ENCODE peak calls at places on chromosome 6, in eight cellular contexts. L is HCT116, F is AG04450, Q is PC-9, X is right cardiac atrium, J is transverse colon, T is GM23248, A is uterus. H is an unnamed sample.

GRCh38 chr6:169140986-169141495 is 112.6 kb downstream of the THBS2 start:
- DNase-seq in Q (no peak), J (no peak), F (no peak), A (no peak), T (no peak), L (no peak), X (no peak), H (no peak)

GRCh38 chr6:151757506-151757955 is 50.0 kb upstream of the ESR1 start:
- DNase-seq in J (peak), T (no peak), Q (no peak), L (no peak), A (no peak), X (no peak), F (no peak), H (no peak)

GRCh38 chr6:25377672-25378071 is 98.5 kb downstream of the CARMIL1 start:
- DNase-seq in X (no peak), L (no peak), Q (no peak), T (no peak), F (no peak), J (no peak), A (no peak), H (no peak)

GRCh38 chr6:17712573-17712972 is 5.8 kb upstream of the NUP153 start:
- DNase-seq in J (no peak), X (no peak), T (no peak), A (no peak), Q (no peak), F (peak), L (no peak), H (no peak)

GRCh38 chr6:1819007-1819406 is 209.3 kb downstream of the FOXC1 start:
- DNase-seq in Q (no peak), J (no peak), F (no peak), X (no peak), A (no peak), L (no peak), T (peak), H (peak)

GRCh38 chr6:45741437-45742166 is 274.1 kb downstream of the CLIC5 start:
- DNase-seq in L (no peak), J (peak), X (no peak), Q (no peak), T (peak), A (no peak), F (peak), H (no peak)

GRCh38 chr6:139515511-139515910 is 141.1 kb upstream of the CITED2 start:
- DNase-seq in T (no peak), F (no peak), A (no peak), X (no peak), J (no peak), L (no peak), Q (no peak), H (no peak)

GRCh38 chr6:56851104-56851503 is 103.8 kb upstream of the BEND6 start:
- DNase-seq in F (no peak), J (no peak), Q (peak), L (no peak), A (no peak), T (peak), X (no peak), H (no peak)

GRCh38 chr6:148551226-148551625 is 195.6 kb upstream of the UST start:
- DNase-seq in L (no peak), F (no peak), Q (no peak), A (no peak), X (no peak), T (no peak), J (no peak), H (no peak)

GRCh38 chr6:150966786-150967185 is 101.3 kb downstream of the MTHFD1L start:
- DNase-seq in F (no peak), L (no peak), J (peak), X (peak), A (no peak), T (no peak), Q (no peak), H (no peak)

GRCh38 chr6:35080821-35081425 is 60.2 kb downstream of the TCP11 start:
- DNase-seq in X (peak), A (peak), T (no peak), Q (no peak), J (peak), F (no peak), L (no peak), H (no peak)

GRCh38 chr6:92196320-92196719 is 1223.0 kb downstream of the EPHA7 start:
- DNase-seq in A (no peak), Q (no peak), L (no peak), X (no peak), F (no peak), T (no peak), J (no peak), H (no peak)

GRCh38 chr6:33958208-33958862 is 154.5 kb upstream of the MLN start:
- DNase-seq in L (no peak), J (no peak), F (no peak), Q (no peak), T (peak), X (no peak), A (no peak), H (no peak)

GRCh38 chr6:161409353-161409752 is 135.5 kb upstream of the AGPAT4 start:
- DNase-seq in Q (no peak), J (no peak), T (no peak), F (no peak), L (no peak), X (no peak), A (no peak), H (no peak)

GRCh38 chr6:126039284-126039683 is 52.9 kb downstream of the TRMT11 start:
- DNase-seq in A (no peak), T (peak), J (no peak), X (no peak), Q (no peak), L (no peak), F (no peak), H (peak)

GRCh38 chr6:35231563-35231962 is 17.8 kb downstream of the SCUBE3 start:
- DNase-seq in J (no peak), Q (no peak), A (no peak), F (no peak), L (no peak), T (no peak), X (no peak), H (no peak)

GRCh38 chr6:134253681-134254080 is 64.2 kb downstream of the SGK1 start:
- DNase-seq in A (no peak), T (peak), X (no peak), J (no peak), F (no peak), L (no peak), Q (no peak), H (no peak)

GRCh38 chr6:134714679-134715078 is 235.2 kb downstream of the ALDH8A1 start:
- DNase-seq in F (no peak), J (no peak), L (no peak), A (no peak), Q (no peak), T (peak), X (peak), H (peak)

GRCh38 chr6:17768388-17768787 is 61.7 kb upstream of the NUP153 start:
- DNase-seq in F (no peak), A (no peak), L (no peak), T (peak), J (no peak), Q (no peak), X (no peak), H (peak)

GRCh38 chr6:131685266-131685780 is 15.9 kb downstream of the OR2A4 start:
- DNase-seq in F (no peak), L (no peak), J (no peak), T (no peak), A (no peak), X (no peak), Q (no peak), H (no peak)

GRCh38 chr6:17268114-17268513 is 13.0 kb upstream of the RBM24 start:
- DNase-seq in F (no peak), J (no peak), L (no peak), T (peak), X (no peak), A (no peak), Q (no peak), H (no peak)

GRCh38 chr6:150238294-150238693 is 95.5 kb downstream of the PPP1R14C start:
- DNase-seq in A (no peak), T (peak), X (peak), L (no peak), Q (no peak), F (no peak), J (no peak), H (no peak)

GRCh38 chr6:88358846-88359245 is 192.7 kb upstream of the CNR1 start:
- DNase-seq in J (no peak), X (no peak), F (no peak), L (no peak), A (no peak), Q (no peak), T (peak), H (peak)

GRCh38 chr6:49676671-49677281 is 36.6 kb downstream of the CRISP2 start:
- DNase-seq in F (no peak), X (no peak), A (no peak), J (no peak), L (no peak), Q (peak), T (peak), H (peak)

GRCh38 chr6:24949020-24949569 is 13.3 kb upstream of the RIPOR2 start:
- DNase-seq in L (no peak), Q (no peak), T (no peak), F (no peak), A (no peak), J (peak), X (no peak), H (no peak)

GRCh38 chr6:139029470-139030210 is 1.1 kb downstream of the ABRACL start:
- DNase-seq in F (peak), J (peak), T (peak), L (no peak), A (peak), Q (no peak), X (peak), H (no peak)

GRCh38 chr6:33455051-33455450 is 675 bp downstream of the ZBTB9 start:
- DNase-seq in F (no peak), T (peak), L (no peak), J (no peak), A (no peak), Q (no peak), X (no peak), H (no peak)

GRCh38 chr6:26284537-26285142 is 80.4 kb upstream of the BTN3A2 start:
- DNase-seq in A (peak), X (peak), L (no peak), F (no peak), J (peak), T (peak), Q (peak), H (peak)

GRCh38 chr6:15430947-15431405 is 185.1 kb downstream of the JARID2 start:
- DNase-seq in L (no peak), A (no peak), F (no peak), Q (no peak), T (peak), J (no peak), X (no peak), H (no peak)

GRCh38 chr6:15430181-15430580 is 184.3 kb downstream of the JARID2 start:
- DNase-seq in A (no peak), F (no peak), J (no peak), T (peak), L (no peak), Q (no peak), X (no peak), H (no peak)

GRCh38 chr6:15433517-15433874 is 187.6 kb downstream of the JARID2 start:
- DNase-seq in Q (no peak), X (no peak), F (no peak), A (no peak), T (no peak), J (no peak), L (no peak), H (no peak)

GRCh38 chr6:15434263-15434662 is 188.4 kb downstream of the JARID2 start:
- DNase-seq in F (no peak), A (no peak), X (no peak), L (no peak), Q (peak), J (no peak), T (no peak), H (no peak)

DNA sequence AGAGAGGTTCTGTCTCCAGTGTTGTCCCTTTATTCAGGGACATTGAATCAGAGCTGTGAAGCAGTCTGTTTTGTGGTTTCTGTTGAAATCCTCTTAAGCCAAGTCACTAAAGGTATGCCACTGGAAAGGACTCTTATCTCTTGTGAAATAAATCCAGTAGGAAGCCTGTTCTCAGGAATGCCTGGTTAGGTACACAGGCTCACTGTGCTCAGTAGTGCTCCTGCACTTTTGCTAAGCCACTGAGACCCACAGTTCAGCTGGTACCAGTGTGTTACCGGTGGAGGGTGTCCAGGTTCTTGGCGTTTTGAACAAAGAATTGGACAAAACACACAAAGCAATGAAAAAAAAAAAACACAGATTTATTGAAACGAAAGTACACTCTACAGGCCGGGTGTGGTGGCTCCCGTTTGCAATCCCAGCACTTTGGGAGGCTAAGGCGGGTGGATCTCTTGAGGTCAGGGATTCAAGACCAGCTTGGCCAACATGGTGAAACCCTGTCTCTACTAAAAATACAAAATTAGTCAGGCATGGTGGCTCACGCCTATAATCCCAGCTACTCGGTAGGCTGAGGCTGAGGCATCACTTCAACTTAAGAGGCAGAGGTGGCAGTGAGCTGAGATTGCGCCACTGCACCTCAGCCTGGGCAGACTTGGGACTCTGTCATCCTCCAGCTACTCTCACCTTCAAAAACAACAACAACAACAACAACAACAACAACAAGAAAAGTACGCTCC is 186.1 kb downstream of the JARID2 start:
- DNase-seq in F (no peak), L (no peak), X (no peak), Q (peak), J (no peak), T (peak), A (no peak), H (peak)
- H3K4me3 ChIP-seq in F (no peak), L (no peak), X (no peak), Q (peak), J (no peak), T (peak), A (no peak), H (no peak)

GRCh38 chr6:167533851-167534250 is 209.0 kb downstream of the TTLL2 start:
- DNase-seq in Q (no peak), T (no peak), A (no peak), F (no peak), J (no peak), X (no peak), L (no peak), H (no peak)
- H3K4me3 ChIP-seq in Q (no peak), T (no peak), A (no peak), F (no peak), J (no peak), X (no peak), L (no peak), H (no peak)

GRCh38 chr6:43060755-43061633 is 1.6 kb downstream of the KLC4 start:
- DNase-seq in Q (no peak), X (no peak), J (no peak), F (no peak), L (no peak), T (no peak), A (no peak), H (no peak)

GRCh38 chr6:43055966-43056365 is 2.3 kb upstream of the CUL7 start:
- DNase-seq in J (no peak), L (no peak), T (no peak), A (no peak), Q (no peak), X (no peak), F (no peak), H (no peak)

GRCh38 chr6:43059168-43060033 is at the start of the genes KLC4 and MRPL2:
- DNase-seq in Q (peak), J (peak), L (peak), T (peak), X (peak), A (peak), F (peak), H (peak)

GRCh38 chr6:43060034-43060754 is 763 bp downstream of the KLC4 start:
- DNase-seq in L (no peak), J (peak), F (no peak), X (peak), A (no peak), Q (peak), T (peak), H (peak)

DNA sequence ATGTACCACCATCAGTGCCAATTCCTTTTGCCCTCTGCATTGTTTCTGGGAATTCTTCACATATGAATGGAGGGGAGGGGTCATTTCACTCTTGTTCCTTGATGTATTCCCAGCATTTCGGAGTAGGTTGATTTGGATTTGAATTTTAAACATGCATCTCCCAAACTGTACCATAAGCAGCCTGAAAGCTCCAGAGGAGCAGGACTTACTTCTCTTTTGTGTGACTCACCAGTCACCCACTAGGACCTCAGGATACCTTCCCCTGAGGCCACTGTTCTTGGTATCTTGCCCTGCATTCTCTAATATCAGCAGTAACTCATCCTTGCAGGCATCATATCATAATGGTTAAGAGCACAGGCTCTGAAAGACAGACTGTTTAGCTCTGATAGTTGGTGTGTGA is 723 bp downstream of the MRPL2 start:
- DNase-seq in J (no peak), L (no peak), F (no peak), X (no peak), T (peak), Q (no peak), A (no peak), H (no peak)
- H3K4me3 ChIP-seq in J (peak), L (peak), F (peak), X (peak), T (peak), Q (peak), A (peak), H (peak)

DNA sequence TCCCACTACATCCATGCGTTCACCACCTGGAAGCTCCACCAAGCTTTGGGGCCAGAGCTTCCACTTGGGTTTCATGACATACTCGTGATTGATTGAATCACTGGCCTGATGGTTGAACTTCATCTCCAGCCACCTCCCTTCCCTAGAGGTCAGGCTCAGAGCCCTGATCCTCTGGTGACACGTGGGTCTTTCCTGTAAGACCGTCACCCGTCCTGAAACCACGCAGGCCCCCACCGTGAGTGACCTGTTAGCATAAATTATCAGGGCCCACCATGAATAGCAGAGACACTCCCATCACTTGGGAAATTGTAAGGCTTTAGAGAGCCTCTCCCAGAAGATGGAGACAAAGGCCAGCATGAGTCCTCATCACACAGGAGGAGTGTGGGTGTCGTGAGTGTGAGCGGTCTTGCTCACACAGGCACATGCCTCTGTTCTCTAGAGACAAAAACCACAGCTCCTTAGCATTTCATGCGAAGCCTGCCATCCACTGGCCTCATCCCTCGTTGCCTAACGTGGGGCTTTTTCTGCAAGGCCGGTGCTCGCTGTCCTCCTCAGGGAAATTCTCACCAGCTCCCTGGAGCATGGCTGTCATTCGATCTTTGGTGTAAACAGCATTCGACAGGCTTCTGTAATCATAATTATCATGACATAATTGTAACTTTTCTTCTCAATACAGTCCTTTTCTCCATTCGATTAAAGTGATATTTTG is 65.1 kb upstream of the DUSP22 start:
- DNase-seq in X (no peak), T (peak), A (no peak), Q (no peak), L (no peak), J (peak), F (no peak), H (no peak)
- H3K4me3 ChIP-seq in X (no peak), T (no peak), A (no peak), Q (no peak), L (no peak), J (no peak), F (no peak), H (no peak)

DNA sequence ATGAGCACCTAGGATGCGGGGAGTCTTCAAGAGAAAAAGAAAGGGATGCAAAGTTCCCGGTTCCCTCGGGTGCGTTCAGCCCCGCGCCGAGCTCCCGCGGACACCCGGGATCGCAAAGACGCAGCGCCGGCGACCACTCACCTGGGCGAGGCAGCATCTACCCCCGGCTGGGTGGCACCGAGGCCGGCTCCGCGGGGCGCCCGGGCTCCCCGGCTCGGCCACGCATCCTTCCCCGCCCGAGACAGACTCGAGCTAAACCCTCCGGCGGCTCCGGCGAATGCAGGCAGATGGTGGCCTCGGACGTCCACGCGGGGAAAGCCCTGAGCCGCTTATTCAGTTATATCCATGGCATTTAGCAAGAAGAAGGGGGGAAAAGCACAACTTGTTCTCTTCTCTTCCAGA is 363 bp downstream of the LRFN2 start:
- DNase-seq in Q (no peak), X (no peak), T (peak), L (no peak), A (no peak), J (no peak), F (no peak), H (no peak)
- H3K4me3 ChIP-seq in Q (no peak), X (peak), T (peak), L (no peak), A (peak), J (peak), F (no peak), H (no peak)

DNA sequence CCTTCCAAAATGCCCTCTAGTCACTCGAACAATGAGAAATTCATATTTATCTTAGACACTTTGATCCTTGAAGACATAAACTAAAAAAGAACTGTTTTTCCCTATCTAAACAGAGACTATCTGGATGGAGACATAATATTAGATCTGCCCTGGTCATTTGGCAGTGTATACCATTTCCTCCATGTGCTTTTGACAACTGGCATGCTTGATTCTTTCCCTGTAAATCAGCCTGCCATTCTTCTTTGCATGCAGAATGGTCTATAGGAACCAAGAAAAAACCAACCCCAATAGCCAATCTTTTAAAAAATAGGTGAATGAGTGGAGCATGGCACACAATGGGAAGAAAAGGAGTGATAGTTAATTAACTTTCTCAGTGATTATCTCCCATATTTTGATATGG is 93.8 kb downstream of the OPN5 start:
- DNase-seq in Q (no peak), F (no peak), X (no peak), J (no peak), A (no peak), L (no peak), T (no peak), H (no peak)
- H3K4me3 ChIP-seq in Q (no peak), F (no peak), X (no peak), J (no peak), A (no peak), L (no peak), T (no peak), H (no peak)